ENCODE peak calls at places on chromosomes 2 and 18, in seven cellular contexts. I, N, M, S, B, P and Z are unnamed samples.

GRCh38 chr2:129253461-129253812 is 726.0 kb upstream of the RAB6C start:
- DNase-seq in I (no peak), N (no peak), M (peak), S (peak), B (peak), P (no peak), Z (no peak)

GRCh38 chr18:21262244-21262643 is 20.2 kb downstream of the GREB1L start:
- DNase-seq in I (no peak), N (no peak), M (no peak), S (no peak), B (no peak), P (no peak), Z (no peak)

GRCh38 chr2:196944570-196944969 is 18.1 kb upstream of the PGAP1 start:
- DNase-seq in I (no peak), N (no peak), M (no peak), S (no peak), B (no peak), P (no peak), Z (no peak)

GRCh38 chr18:9530226-9531009 is 55.1 kb downstream of the RALBP1 start:
- DNase-seq in I (no peak), N (no peak), M (no peak), S (no peak), B (no peak), P (no peak), Z (no peak)

GRCh38 chr2:16281451-16282330 is 341.3 kb downstream of the MYCN start:
- DNase-seq in I (no peak), N (no peak), M (peak), S (peak), B (no peak), P (no peak), Z (peak)

GRCh38 chr2:231182500-231182899 is 15.9 kb upstream of the ARMC9 start:
- DNase-seq in I (no peak), N (no peak), M (no peak), S (no peak), B (no peak), P (no peak), Z (no peak)

GRCh38 chr2:62306751-62307468 is 111.0 kb downstream of the B3GNT2 start:
- DNase-seq in I (peak), N (peak), M (peak), S (peak), B (no peak), P (no peak), Z (no peak)

GRCh38 chr18:22705328-22705727 is 227.8 kb upstream of the RBBP8 start:
- DNase-seq in I (no peak), N (no peak), M (no peak), S (no peak), B (no peak), P (no peak), Z (no peak)

GRCh38 chr2:68415521-68415920 is 50.4 kb downstream of the PLEK start:
- DNase-seq in I (no peak), N (no peak), M (no peak), S (no peak), B (no peak), P (no peak), Z (no peak)

GRCh38 chr2:10951558-10952414 is 40.1 kb downstream of the KCNF1 start:
- DNase-seq in I (no peak), N (no peak), M (no peak), S (no peak), B (no peak), P (no peak), Z (no peak)

GRCh38 chr2:226658555-226658954 is 141.1 kb downstream of the IRS1 start:
- DNase-seq in I (no peak), N (no peak), M (no peak), S (no peak), B (no peak), P (no peak), Z (no peak)

GRCh38 chr2:104504331-104505073 is 349.4 kb upstream of the POU3F3 start:
- DNase-seq in I (no peak), N (no peak), M (peak), S (peak), B (no peak), P (no peak), Z (no peak)

GRCh38 chr2:65075176-65075575 is 19.0 kb downstream of the CEP68 start:
- DNase-seq in I (no peak), N (no peak), M (no peak), S (no peak), B (no peak), P (no peak), Z (no peak)

GRCh38 chr2:18913512-18913911 is 324.1 kb upstream of the NT5C1B start:
- DNase-seq in I (no peak), N (no peak), M (no peak), S (no peak), B (no peak), P (no peak), Z (no peak)

GRCh38 chr2:41199320-41199719 is 747.4 kb upstream of the SLC8A1 start:
- DNase-seq in I (no peak), N (no peak), M (no peak), S (no peak), B (no peak), P (no peak), Z (no peak)

GRCh38 chr2:240868286-240869108 is at the start of gene AGXT:
- DNase-seq in I (no peak), N (no peak), M (peak), S (no peak), B (no peak), P (no peak), Z (no peak)

GRCh38 chr2:108413731-108414130 is 35.3 kb upstream of the GCC2 start:
- DNase-seq in I (no peak), N (no peak), M (no peak), S (no peak), B (no peak), P (no peak), Z (no peak)

GRCh38 chr2:241560883-241561474 is 2.4 kb downstream of the BOK start:
- DNase-seq in I (no peak), N (peak), M (no peak), S (peak), B (peak), P (no peak), Z (peak)

GRCh38 chr2:15939854-15940660 is at the start of gene MYCN:
- DNase-seq in I (peak), N (no peak), M (no peak), S (peak), B (peak), P (no peak), Z (no peak)

GRCh38 chr2:238169021-238169707 is 10.4 kb downstream of the ERFE start:
- DNase-seq in I (no peak), N (no peak), M (no peak), S (no peak), B (no peak), P (no peak), Z (no peak)

GRCh38 chr2:168930242-168930641 is 29.2 kb downstream of the G6PC2 start:
- DNase-seq in I (no peak), N (no peak), M (no peak), S (no peak), B (no peak), P (no peak), Z (no peak)

GRCh38 chr2:25184254-25184653 is 15.9 kb upstream of the POMC start:
- DNase-seq in I (no peak), N (peak), M (no peak), S (no peak), B (no peak), P (no peak), Z (no peak)

GRCh38 chr2:223870840-223871618 is 33.6 kb upstream of the AP1S3 start:
- DNase-seq in I (no peak), N (no peak), M (no peak), S (no peak), B (no peak), P (no peak), Z (no peak)